ENCODE peak calls at places on chromosomes 16 and 17, in eight cellular contexts. C, D, V, N, G, X, F and L are unnamed samples.

GRCh38 chr16:31696968-31697743 is 169.5 kb downstream of the AHSP start:
- DNase-seq in G (no peak), D (no peak), F (no peak), N (no peak), X (peak), V (no peak), C (peak), L (no peak)

GRCh38 chr16:88867561-88868246 is 1.2 kb upstream of the PABPN1L start:
- DNase-seq in V (no peak), F (no peak), N (no peak), X (no peak), D (no peak), G (no peak), C (no peak), L (no peak)

GRCh38 chr17:68020451-68020779 is 15.1 kb upstream of the KPNA2 start:
- DNase-seq in D (no peak), F (no peak), C (peak), X (no peak), N (no peak), V (no peak), G (no peak), L (no peak)

GRCh38 chr17:75623386-75623785 is 9.8 kb upstream of the SMIM5 start:
- DNase-seq in G (no peak), N (no peak), F (no peak), V (no peak), D (no peak), X (no peak), C (no peak), L (no peak)

GRCh38 chr17:41008811-41009210 is at the start of gene KRTAP3-1:
- DNase-seq in D (no peak), N (no peak), V (no peak), X (no peak), G (no peak), C (peak), F (no peak), L (no peak)

GRCh38 chr16:64440421-64440831 is 681.4 kb downstream of the CDH11 start:
- DNase-seq in F (peak), V (peak), N (no peak), G (no peak), C (no peak), X (peak), D (no peak), L (no peak)

GRCh38 chr17:43543300-43543699 is 2.8 kb downstream of the ETV4 start:
- DNase-seq in X (no peak), F (no peak), C (no peak), D (no peak), V (no peak), G (no peak), N (no peak), L (no peak)

GRCh38 chr16:53043462-53043861 is 9.2 kb downstream of the CHD9NB start:
- DNase-seq in C (no peak), F (no peak), N (no peak), X (peak), D (no peak), V (no peak), G (no peak), L (no peak)

GRCh38 chr16:68445458-68445857 is 2.9 kb downstream of the SMPD3 start:
- DNase-seq in N (peak), G (no peak), X (peak), D (no peak), V (no peak), C (peak), F (no peak), L (no peak)

GRCh38 chr16:20348365-20349185 is 3.9 kb downstream of the UMOD start:
- DNase-seq in N (no peak), G (no peak), D (no peak), X (no peak), F (no peak), V (no peak), C (peak), L (no peak)

GRCh38 chr16:55543470-55543869 is 23.0 kb upstream of the CAPNS2 start:
- DNase-seq in C (no peak), G (no peak), F (no peak), V (no peak), X (peak), D (no peak), N (no peak), L (no peak)

GRCh38 chr17:65657251-65657828 is 95.9 kb upstream of the AXIN2 start:
- DNase-seq in N (no peak), F (no peak), X (no peak), D (no peak), C (no peak), V (no peak), G (no peak), L (no peak)

GRCh38 chr17:78170692-78171590 is 2.6 kb downstream of the SYNGR2 start:
- DNase-seq in F (no peak), D (no peak), V (no peak), G (no peak), X (no peak), C (no peak), N (no peak), L (no peak)

GRCh38 chr17:43483674-43484551 is at the start of gene DHX8:
- DNase-seq in N (peak), G (peak), F (peak), V (peak), D (peak), X (peak), C (peak), L (peak)

GRCh38 chr17:16491131-16491702 is 776 bp downstream of the LRRC75A start:
- DNase-seq in D (no peak), F (no peak), N (peak), G (no peak), V (no peak), X (no peak), C (no peak), L (no peak)

GRCh38 chr17:60169921-60170817 is 20.4 kb downstream of the CA4 start:
- DNase-seq in X (peak), G (no peak), N (no peak), V (no peak), F (no peak), D (no peak), C (no peak), L (no peak)

GRCh38 chr17:65918921-65919546 is 272.9 kb downstream of the CEP112 start:
- DNase-seq in N (no peak), C (no peak), V (no peak), F (no peak), X (peak), D (no peak), G (no peak), L (no peak)

GRCh38 chr17:61561354-61561753 is 29.7 kb downstream of the NACA2 start:
- DNase-seq in G (no peak), V (no peak), D (no peak), N (no peak), C (no peak), F (no peak), X (no peak), L (no peak)

GRCh38 chr16:64416232-64417010 is 705.4 kb downstream of the CDH11 start:
- DNase-seq in F (no peak), N (no peak), X (peak), V (no peak), D (no peak), G (no peak), C (no peak), L (no peak)

GRCh38 chr16:3068486-3068885 is 3.0 kb downstream of the IL32 start:
- DNase-seq in F (no peak), N (no peak), D (no peak), V (no peak), C (no peak), X (no peak), G (no peak), L (no peak)

GRCh38 chr17:44733753-44734152 is 25.0 kb upstream of the ADAM11 start:
- DNase-seq in V (no peak), C (no peak), G (no peak), D (no peak), X (no peak), F (no peak), N (no peak), L (no peak)

GRCh38 chr16:47728229-47728628 is 267.1 kb downstream of the PHKB start:
- DNase-seq in G (no peak), V (no peak), N (no peak), D (no peak), X (no peak), F (no peak), C (no peak), L (no peak)

GRCh38 chr16:27813591-27813990 is 249.9 kb downstream of the GSG1L start:
- DNase-seq in D (no peak), C (no peak), X (no peak), G (no peak), F (no peak), V (no peak), N (no peak), L (peak)

GRCh38 chr17:19747829-19748806 is at the start of gene ALDH3A1:
- DNase-seq in V (no peak), G (no peak), C (no peak), F (no peak), D (no peak), X (peak), N (no peak), L (no peak)

GRCh38 chr16:25011891-25012499 is 3.2 kb downstream of the ARHGAP17 start:
- DNase-seq in D (no peak), C (no peak), G (no peak), V (no peak), F (no peak), X (peak), N (no peak), L (no peak)

GRCh38 chr17:45311762-45312476 is 4.9 kb downstream of the MAP3K14 start:
- DNase-seq in G (peak), V (peak), C (peak), N (no peak), D (peak), X (peak), F (no peak), L (no peak)

GRCh38 chr17:47696717-47697642 is 3.0 kb downstream of the TBKBP1 start:
- DNase-seq in N (no peak), V (no peak), G (no peak), D (no peak), C (no peak), F (no peak), X (no peak), L (no peak)

GRCh38 chr16:24848065-24848464 is 2.3 kb downstream of the SLC5A11 start:
- DNase-seq in X (peak), G (no peak), N (no peak), V (no peak), C (no peak), D (no peak), F (no peak), L (no peak)

GRCh38 chr17:80724723-80725388 is 180.2 kb downstream of the RPTOR start:
- DNase-seq in X (peak), C (no peak), G (no peak), F (no peak), N (no peak), V (peak), D (no peak), L (no peak)

GRCh38 chr17:68197997-68198930 is 49.6 kb upstream of the AMZ2 start:
- DNase-seq in G (no peak), V (no peak), X (no peak), F (no peak), C (no peak), D (no peak), N (no peak), L (no peak)

GRCh38 chr17:59712856-59713255 is 5.4 kb downstream of the VMP1 start:
- DNase-seq in N (no peak), G (no peak), C (no peak), V (no peak), F (no peak), X (no peak), D (no peak), L (no peak)

GRCh38 chr16:49462989-49463371 is 89.4 kb downstream of the C16orf78 start:
- DNase-seq in X (no peak), V (no peak), F (no peak), D (no peak), C (peak), N (no peak), G (no peak), L (peak)